ENCODE peak calls at places on chromosomes 11 and 22, in four cellular contexts. One of them, this sample, is unnamed. For H3K4me1, the result is how much of the 10 kb centered on the place peaks cover.

GRCh38 chr11:64039012-64039665 is 3.4 kb downstream of the FLRT1 start:
- DNase-seq in left ventricle myocardium inferior: no peak
- DNase-seq in body of pancreas: no peak
- DNase-seq in kidney: no peak
- DNase-seq in this sample: no peak

GRCh38 chr11:69203901-69204245 is 48.1 kb downstream of the SMIM38 start:
- DNase-seq in left ventricle myocardium inferior: no peak
- DNase-seq in body of pancreas: peak
- DNase-seq in kidney: no peak
- DNase-seq in this sample: no peak

GRCh38 chr11:94650756-94651155 is 83.6 kb downstream of the PIWIL4 start:
- DNase-seq in left ventricle myocardium inferior: peak
- DNase-seq in body of pancreas: peak
- DNase-seq in kidney: peak
- DNase-seq in this sample: peak

GRCh38 chr22:43891360-43892182 is at the start of gene PNPLA5:
- DNase-seq in left ventricle myocardium inferior: no peak
- DNase-seq in body of pancreas: no peak
- DNase-seq in kidney: peak
- DNase-seq in this sample: no peak

GRCh38 chr22:23722724-23723123 is 28.2 kb downstream of the ZNF70 start:
- DNase-seq in left ventricle myocardium inferior: no peak
- DNase-seq in body of pancreas: no peak
- DNase-seq in kidney: no peak
- DNase-seq in this sample: no peak

GRCh38 chr22:26707581-26707980 is 50.2 kb downstream of the MIAT start:
- DNase-seq in left ventricle myocardium inferior: no peak
- DNase-seq in body of pancreas: no peak
- DNase-seq in kidney: no peak
- DNase-seq in this sample: no peak

GRCh38 chr22:24170189-24170588 is 11.1 kb upstream of the SUSD2 start:
- DNase-seq in left ventricle myocardium inferior: no peak
- DNase-seq in body of pancreas: no peak
- DNase-seq in kidney: no peak
- DNase-seq in this sample: no peak

GRCh38 chr11:134471341-134472187 is 59.5 kb upstream of the B3GAT1 start:
- DNase-seq in left ventricle myocardium inferior: no peak
- DNase-seq in body of pancreas: no peak
- DNase-seq in kidney: no peak
- DNase-seq in this sample: no peak

GRCh38 chr11:35267504-35267903 is 128.5 kb downstream of the CD44 start:
- DNase-seq in left ventricle myocardium inferior: no peak
- DNase-seq in body of pancreas: no peak
- DNase-seq in kidney: no peak
- DNase-seq in this sample: no peak

GRCh38 chr22:40487663-40488249 is 117.4 kb downstream of the SGSM3 start:
- DNase-seq in left ventricle myocardium inferior: no peak
- DNase-seq in body of pancreas: no peak
- DNase-seq in kidney: no peak
- DNase-seq in this sample: no peak

GRCh38 chr11:117855452-117855851 is 21.0 kb downstream of the FXYD6 start:
- DNase-seq in left ventricle myocardium inferior: no peak
- DNase-seq in body of pancreas: no peak
- DNase-seq in kidney: peak
- DNase-seq in this sample: no peak

GRCh38 chr11:117859061-117859460 is 17.4 kb downstream of the FXYD6 start:
- DNase-seq in left ventricle myocardium inferior: no peak
- DNase-seq in body of pancreas: no peak
- DNase-seq in kidney: no peak
- DNase-seq in this sample: no peak

GRCh38 chr11:117857734-117858369 is 18.6 kb downstream of the FXYD6 start:
- DNase-seq in left ventricle myocardium inferior: no peak
- DNase-seq in body of pancreas: no peak
- DNase-seq in kidney: no peak
- DNase-seq in this sample: no peak

GRCh38 chr11:117856252-117856651 is 20.2 kb downstream of the FXYD6 start:
- DNase-seq in left ventricle myocardium inferior: no peak
- DNase-seq in body of pancreas: no peak
- DNase-seq in kidney: peak
- DNase-seq in this sample: no peak

GRCh38 chr11:117856892-117857291 is 19.6 kb downstream of the FXYD6 start:
- DNase-seq in left ventricle myocardium inferior: no peak
- DNase-seq in body of pancreas: no peak
- DNase-seq in kidney: peak
- DNase-seq in this sample: no peak
- H3K4me1 ChIP-seq in left ventricle myocardium inferior: half or more
- H3K4me1 ChIP-seq in body of pancreas: under half
- H3K4me1 ChIP-seq in kidney: under half
- H3K4me1 ChIP-seq in this sample: under half

GRCh38 chr11:67352546-67353316 is 615 bp downstream of the POLD4 start:
- DNase-seq in left ventricle myocardium inferior: peak
- DNase-seq in body of pancreas: no peak
- DNase-seq in kidney: peak
- DNase-seq in this sample: peak
- H3K4me1 ChIP-seq in left ventricle myocardium inferior: half or more
- H3K4me1 ChIP-seq in body of pancreas: half or more
- H3K4me1 ChIP-seq in kidney: under half
- H3K4me1 ChIP-seq in this sample: half or more

GRCh38 chr11:76369406-76369805 is 11.5 kb downstream of the THAP12 start:
- DNase-seq in left ventricle myocardium inferior: no peak
- DNase-seq in body of pancreas: peak
- DNase-seq in kidney: no peak
- DNase-seq in this sample: no peak
- H3K4me1 ChIP-seq in left ventricle myocardium inferior: half or more
- H3K4me1 ChIP-seq in body of pancreas: half or more
- H3K4me1 ChIP-seq in kidney: under half
- H3K4me1 ChIP-seq in this sample: under half

GRCh38 chr11:110584150-110584549 is 128.1 kb downstream of the ARHGAP20 start:
- DNase-seq in left ventricle myocardium inferior: no peak
- DNase-seq in body of pancreas: no peak
- DNase-seq in kidney: no peak
- DNase-seq in this sample: no peak
- H3K4me1 ChIP-seq in left ventricle myocardium inferior: under half
- H3K4me1 ChIP-seq in body of pancreas: under half
- H3K4me1 ChIP-seq in kidney: under half
- H3K4me1 ChIP-seq in this sample: under half

DNA sequence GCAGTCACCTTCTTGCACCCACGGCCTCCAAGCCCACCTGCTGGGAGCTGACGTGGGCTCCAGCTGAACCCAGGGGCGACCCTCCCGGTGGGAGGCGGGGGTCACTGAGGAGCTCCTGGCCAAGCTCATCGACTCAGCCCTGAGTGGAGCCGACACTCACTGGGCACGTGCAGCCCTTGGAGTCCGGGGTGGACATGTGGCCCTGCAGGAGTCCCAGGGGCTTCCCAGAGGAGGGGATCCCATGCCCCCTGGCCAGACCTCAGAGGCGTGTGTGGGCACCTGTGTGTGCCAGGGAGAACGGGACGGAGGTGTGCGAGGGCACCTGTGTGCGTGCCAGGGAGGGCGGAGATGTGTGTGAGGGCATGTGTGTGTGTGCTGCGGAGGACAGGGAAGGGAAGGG is 20.8 kb upstream of the BRSK2 start:
- DNase-seq in left ventricle myocardium inferior: no peak
- DNase-seq in body of pancreas: no peak
- DNase-seq in kidney: peak
- DNase-seq in this sample: no peak
- H3K4me1 ChIP-seq in left ventricle myocardium inferior: under half
- H3K4me1 ChIP-seq in body of pancreas: under half
- H3K4me1 ChIP-seq in kidney: under half
- H3K4me1 ChIP-seq in this sample: under half

GRCh38 chr11:61599968-61600710 is 19.3 kb upstream of the SYT7 start:
- DNase-seq in left ventricle myocardium inferior: no peak
- DNase-seq in body of pancreas: no peak
- DNase-seq in kidney: no peak
- DNase-seq in this sample: no peak
- H3K4me1 ChIP-seq in left ventricle myocardium inferior: half or more
- H3K4me1 ChIP-seq in body of pancreas: under half
- H3K4me1 ChIP-seq in kidney: under half
- H3K4me1 ChIP-seq in this sample: under half

DNA sequence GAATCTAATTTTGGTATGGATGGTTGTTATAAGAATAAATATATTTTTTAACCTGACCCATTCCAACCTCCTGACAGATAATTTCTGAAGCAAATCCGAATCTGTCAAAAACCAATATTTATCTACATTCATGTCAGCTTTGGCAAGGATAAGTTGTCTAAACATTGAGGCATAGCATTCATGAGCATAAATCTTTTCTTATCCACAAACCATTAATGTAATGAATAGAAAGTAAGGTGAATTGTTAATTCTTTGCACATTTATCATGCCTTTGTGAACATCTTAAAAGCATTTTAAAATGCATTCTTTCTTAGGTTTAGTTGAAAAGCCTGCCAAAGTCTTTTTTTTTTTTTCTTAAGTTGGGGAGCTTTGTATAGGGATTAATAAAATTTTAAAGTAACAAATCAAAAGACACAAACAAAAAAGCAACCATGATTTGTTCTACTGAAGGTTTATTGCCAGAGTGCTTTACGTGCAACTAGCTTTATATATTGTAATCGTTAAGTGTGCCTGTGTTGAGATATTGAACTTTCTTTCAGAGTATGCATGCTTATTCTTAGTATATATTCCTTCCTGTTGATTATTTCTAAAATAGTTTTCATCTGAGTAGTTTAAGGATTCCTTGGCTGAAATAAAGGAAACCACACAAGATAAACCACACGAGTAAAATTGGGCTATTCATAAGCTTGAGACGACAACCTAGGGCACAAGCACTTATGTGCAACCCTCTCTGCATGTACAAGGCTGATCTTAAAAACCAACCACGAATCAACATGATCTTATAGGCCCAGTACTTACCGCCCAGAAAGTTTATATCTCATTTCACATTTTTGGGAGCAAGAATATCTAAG is 1111.0 kb upstream of the CNTN5 start:
- DNase-seq in left ventricle myocardium inferior: no peak
- DNase-seq in body of pancreas: no peak
- DNase-seq in kidney: no peak
- DNase-seq in this sample: no peak
- H3K4me1 ChIP-seq in left ventricle myocardium inferior: under half
- H3K4me1 ChIP-seq in body of pancreas: under half
- H3K4me1 ChIP-seq in kidney: under half
- H3K4me1 ChIP-seq in this sample: under half

DNA sequence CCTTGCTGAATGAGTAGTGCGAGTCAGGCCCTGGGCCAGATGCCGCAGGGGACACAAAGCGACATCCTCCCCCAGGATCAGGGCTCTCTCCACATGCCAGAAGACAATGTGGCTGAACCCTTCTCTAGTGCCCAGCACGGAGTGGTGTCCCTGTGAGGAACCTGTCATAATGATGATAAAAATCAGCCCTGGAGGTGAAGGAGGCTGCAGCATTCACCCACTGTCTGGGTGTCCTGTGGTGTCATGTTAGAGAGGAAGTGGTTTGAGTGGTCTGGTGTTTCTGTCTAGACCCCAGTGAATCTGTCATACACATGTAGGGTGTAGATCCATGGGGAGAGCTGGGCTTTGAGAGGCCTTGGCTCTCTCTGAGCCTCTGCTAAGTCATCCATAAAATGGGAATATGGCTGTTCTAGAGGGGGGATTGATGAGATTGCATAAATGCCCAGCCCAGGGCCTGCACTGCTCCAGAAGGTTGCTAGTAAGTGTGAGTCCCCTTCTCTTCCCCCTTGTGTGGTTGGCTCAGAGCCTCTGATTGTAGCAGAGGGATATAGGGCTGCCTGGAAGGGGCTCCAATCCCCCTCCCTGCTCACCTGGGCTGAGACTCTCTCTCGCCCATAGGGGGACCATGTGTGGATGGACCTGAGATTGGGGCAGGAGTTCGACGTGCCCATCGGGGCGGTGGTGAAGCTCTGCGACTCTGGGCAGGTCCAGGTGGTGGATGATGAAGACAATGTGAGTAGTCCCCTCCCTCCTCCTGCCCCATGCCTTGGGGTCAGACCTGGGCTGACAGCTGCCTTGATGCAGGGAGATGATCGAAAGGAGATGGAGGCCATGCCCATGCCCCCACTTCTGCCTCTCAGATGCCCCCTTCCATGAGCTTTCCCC is 14.3 kb downstream of the MYO7A start:
- DNase-seq in left ventricle myocardium inferior: no peak
- DNase-seq in body of pancreas: no peak
- DNase-seq in kidney: peak
- DNase-seq in this sample: no peak
- H3K4me1 ChIP-seq in left ventricle myocardium inferior: under half
- H3K4me1 ChIP-seq in body of pancreas: under half
- H3K4me1 ChIP-seq in kidney: under half
- H3K4me1 ChIP-seq in this sample: under half

This sample was measured in heart right ventricle.